ENCODE peak calls at places on chromosome 4, in four cellular contexts. One of them, this sample, is unnamed.

GRCh38 chr4:169037491-169037890 is 27.4 kb upstream of the CBR4 start:
- DNase-seq in ascending aorta: no peak
- DNase-seq in IMR-90: no peak
- DNase-seq in right atrium auricular region: no peak
- DNase-seq in this sample: no peak

GRCh38 chr4:76498550-76498949 is 63.5 kb downstream of the SHROOM3 start:
- DNase-seq in IMR-90: no peak
- DNase-seq in ascending aorta: no peak
- DNase-seq in right atrium auricular region: no peak
- DNase-seq in this sample: no peak

GRCh38 chr4:10007436-10007740 is 13.9 kb downstream of the SLC2A9 start:
- DNase-seq in IMR-90: no peak
- DNase-seq in right atrium auricular region: no peak
- DNase-seq in ascending aorta: no peak
- DNase-seq in this sample: no peak

GRCh38 chr4:80424225-80424581 is 88.7 kb downstream of the CFAP299 start:
- DNase-seq in ascending aorta: no peak
- DNase-seq in right atrium auricular region: no peak
- DNase-seq in IMR-90: peak; percentile 58
- DNase-seq in this sample: no peak

GRCh38 chr4:159141193-159141592 is 38.3 kb downstream of the RAPGEF2 start:
- DNase-seq in IMR-90: peak; percentile 79
- DNase-seq in ascending aorta: no peak
- DNase-seq in right atrium auricular region: no peak
- DNase-seq in this sample: no peak

GRCh38 chr4:124686279-124686678 is 26.3 kb downstream of the ANKRD50 start:
- DNase-seq in IMR-90: no peak
- DNase-seq in ascending aorta: no peak
- DNase-seq in right atrium auricular region: no peak
- DNase-seq in this sample: no peak

GRCh38 chr4:163681208-163681821 is 186.8 kb downstream of the TMA16 start:
- DNase-seq in IMR-90: peak; percentile 28
- DNase-seq in ascending aorta: no peak
- DNase-seq in right atrium auricular region: no peak
- DNase-seq in this sample: peak; percentile 42

GRCh38 chr4:83082777-83083176 is 31.8 kb downstream of the PLAC8 start:
- DNase-seq in ascending aorta: no peak
- DNase-seq in IMR-90: no peak
- DNase-seq in right atrium auricular region: no peak
- DNase-seq in this sample: peak; percentile 18

GRCh38 chr4:97370581-97370980 is 772.7 kb downstream of the STPG2 start:
- DNase-seq in IMR-90: no peak
- DNase-seq in ascending aorta: no peak
- DNase-seq in right atrium auricular region: no peak
- DNase-seq in this sample: peak; percentile 56

GRCh38 chr4:125689839-125690238 is 375.1 kb downstream of the FAT4 start:
- DNase-seq in right atrium auricular region: no peak
- DNase-seq in ascending aorta: no peak
- DNase-seq in IMR-90: no peak
- DNase-seq in this sample: no peak

GRCh38 chr4:19512086-19512485 is 739.6 kb upstream of the SLIT2 start:
- DNase-seq in right atrium auricular region: no peak
- DNase-seq in ascending aorta: no peak
- DNase-seq in IMR-90: no peak
- DNase-seq in this sample: no peak

GRCh38 chr4:167930171-167930570 is 162.2 kb upstream of the ANXA10 start:
- DNase-seq in IMR-90: no peak
- DNase-seq in right atrium auricular region: no peak
- DNase-seq in ascending aorta: no peak
- DNase-seq in this sample: peak; percentile 8

GRCh38 chr4:169345207-169345788 is 74.5 kb upstream of the SH3RF1 start:
- DNase-seq in right atrium auricular region: no peak
- DNase-seq in ascending aorta: no peak
- DNase-seq in IMR-90: peak; percentile 86
- DNase-seq in this sample: peak; percentile 89

GRCh38 chr4:169963998-169964397 is 62.2 kb downstream of the MFAP3L start:
- DNase-seq in right atrium auricular region: no peak
- DNase-seq in IMR-90: no peak
- DNase-seq in ascending aorta: no peak
- DNase-seq in this sample: no peak

GRCh38 chr4:108834787-108835384 is 72.0 kb upstream of the ETNPPL start:
- DNase-seq in IMR-90: peak; percentile 74
- DNase-seq in right atrium auricular region: no peak
- DNase-seq in ascending aorta: no peak
- DNase-seq in this sample: peak; percentile 67

GRCh38 chr4:5044341-5044740 is 6.9 kb upstream of the STK32B start:
- DNase-seq in ascending aorta: no peak
- DNase-seq in IMR-90: no peak
- DNase-seq in right atrium auricular region: peak; percentile 38
- DNase-seq in this sample: peak; percentile 50

GRCh38 chr4:15042529-15043167 is 40.4 kb downstream of the CPEB2 start:
- DNase-seq in right atrium auricular region: no peak
- DNase-seq in ascending aorta: no peak
- DNase-seq in IMR-90: no peak
- DNase-seq in this sample: peak; percentile 32

GRCh38 chr4:8642651-8643321 is 50.2 kb downstream of the CPZ start:
- DNase-seq in IMR-90: no peak
- DNase-seq in ascending aorta: no peak
- DNase-seq in right atrium auricular region: no peak
- DNase-seq in this sample: no peak

GRCh38 chr4:123622572-123622971 is 226.0 kb downstream of the SPRY1 start:
- DNase-seq in ascending aorta: no peak
- DNase-seq in right atrium auricular region: no peak
- DNase-seq in IMR-90: no peak
- DNase-seq in this sample: no peak

GRCh38 chr4:11632015-11632414 is 203.3 kb upstream of the HS3ST1 start:
- DNase-seq in ascending aorta: no peak
- DNase-seq in right atrium auricular region: no peak
- DNase-seq in IMR-90: no peak
- DNase-seq in this sample: peak; percentile 95

GRCh38 chr4:98469776-98470175 is 188.6 kb downstream of the TSPAN5 start:
- DNase-seq in right atrium auricular region: no peak
- DNase-seq in IMR-90: peak; percentile 21
- DNase-seq in ascending aorta: no peak
- DNase-seq in this sample: no peak

DNA sequence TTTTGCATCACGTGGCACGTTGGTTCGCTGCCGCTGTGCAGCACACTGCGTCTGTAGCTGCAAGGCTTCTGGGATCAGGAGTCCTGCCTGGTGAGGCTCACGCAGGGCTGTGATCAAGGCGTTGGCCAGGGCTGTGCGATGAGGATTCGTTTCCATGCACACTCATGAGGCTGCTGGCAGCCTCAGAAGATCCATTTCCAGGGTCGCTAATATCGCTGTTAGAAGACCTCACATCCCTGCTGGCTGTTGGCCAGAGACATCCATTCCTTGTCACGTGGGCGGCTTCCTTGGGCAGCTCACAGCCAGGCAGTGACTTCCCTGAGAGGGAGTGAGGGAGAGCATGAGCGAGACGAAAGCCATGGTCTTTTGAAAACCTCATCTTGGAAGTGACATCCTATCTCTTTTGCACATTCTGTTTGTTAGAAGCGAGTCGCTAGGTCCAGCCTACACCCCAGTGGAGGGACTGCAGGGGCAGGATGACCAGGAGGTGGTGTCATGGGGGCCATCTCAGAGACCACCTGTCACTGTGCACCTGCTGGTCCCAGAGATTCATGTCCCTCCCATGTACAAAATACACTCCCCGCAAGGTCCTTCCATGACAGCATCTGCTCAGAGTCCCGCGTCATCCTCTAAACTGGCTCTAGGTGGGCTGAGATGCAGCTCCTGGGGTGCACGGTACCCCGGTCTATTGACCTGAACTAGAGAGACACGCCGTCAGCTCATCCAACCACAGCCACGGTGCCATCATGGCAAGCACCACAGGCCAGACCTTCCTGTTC is 12.2 kb downstream of the RGS12 start:
- DNase-seq in right atrium auricular region: no peak
- DNase-seq in ascending aorta: no peak
- DNase-seq in IMR-90: peak; percentile 52
- DNase-seq in this sample: no peak
- H3K4me3 ChIP-seq in right atrium auricular region: peak overlapping the region; percentile 22
- H3K4me3 ChIP-seq in ascending aorta: peak overlapping the region; percentile 6
- H3K4me3 ChIP-seq in IMR-90: no peak overlapping the region
- H3K4me3 ChIP-seq in this sample: no peak overlapping the region

DNA sequence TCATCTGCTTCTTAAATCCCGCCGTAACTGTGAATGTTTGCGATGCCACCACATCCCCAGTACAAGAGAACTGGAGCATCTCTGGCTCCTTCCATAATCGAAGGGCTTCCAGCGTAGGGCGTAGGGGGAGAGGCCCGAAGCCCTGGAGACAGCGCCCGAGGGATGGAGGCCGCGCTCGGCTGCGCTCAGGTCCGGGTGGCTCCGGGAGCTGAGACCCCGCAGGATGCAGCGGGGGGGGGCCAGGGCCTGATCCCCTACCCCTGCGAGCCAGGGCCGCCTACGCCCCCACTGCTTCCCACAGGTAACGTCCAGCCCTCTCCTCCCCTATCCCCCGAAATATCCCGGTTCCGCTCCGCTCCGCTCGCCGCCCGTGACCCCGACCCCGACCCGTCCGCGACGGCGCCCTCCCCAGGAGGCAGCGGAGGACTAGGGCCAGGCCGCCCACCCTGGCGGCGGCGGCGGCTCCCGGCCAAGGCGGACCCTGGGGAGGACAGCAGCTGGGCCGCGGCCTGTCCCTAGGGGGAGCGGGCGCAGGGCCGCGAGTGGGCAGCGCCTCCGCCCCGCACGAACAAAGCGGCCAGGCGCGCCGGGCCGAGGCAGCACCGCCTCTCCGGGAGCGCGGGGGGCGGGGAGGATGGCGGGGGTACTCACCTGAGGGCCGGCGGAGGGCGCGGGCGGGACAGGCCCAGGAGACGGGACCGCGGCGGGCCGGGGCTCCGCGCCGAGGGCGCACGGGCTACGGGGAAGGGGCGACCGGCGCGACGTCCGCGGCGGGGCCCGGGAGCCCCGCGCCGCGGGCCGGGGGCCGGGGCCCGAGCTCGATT is 720 bp downstream of the WDFY3 start:
- DNase-seq in right atrium auricular region: no peak
- DNase-seq in ascending aorta: no peak
- DNase-seq in IMR-90: peak; percentile 17
- DNase-seq in this sample: peak; percentile 36
- H3K4me3 ChIP-seq in right atrium auricular region: peak overlapping the region; percentile 88
- H3K4me3 ChIP-seq in ascending aorta: peak overlapping the region; percentile 85
- H3K4me3 ChIP-seq in IMR-90: peak overlapping the region; percentile 73
- H3K4me3 ChIP-seq in this sample: peak overlapping the region; percentile 74

DNA sequence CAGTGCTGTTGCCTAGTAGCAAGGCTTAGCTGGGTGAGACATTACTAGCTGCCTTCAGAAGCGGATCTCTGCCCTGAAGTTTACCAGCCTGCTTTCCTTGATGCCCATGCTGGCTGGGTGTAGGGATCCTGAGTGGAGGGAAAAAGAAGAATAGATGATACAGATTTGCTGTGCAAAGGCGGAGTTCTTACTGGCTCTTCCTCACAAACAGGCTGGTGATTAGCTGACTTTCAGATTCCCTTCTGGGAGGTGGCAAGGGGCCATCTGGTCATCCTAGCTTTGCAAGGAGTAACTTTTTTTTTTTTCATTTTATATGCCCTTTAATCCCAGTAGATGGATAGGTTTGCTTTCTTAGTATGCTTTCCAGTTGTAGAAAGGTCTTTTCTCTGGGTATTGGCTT is 44.8 kb downstream of the SMARCA5 start:
- DNase-seq in right atrium auricular region: no peak
- DNase-seq in ascending aorta: no peak
- DNase-seq in IMR-90: no peak
- DNase-seq in this sample: no peak
- H3K4me3 ChIP-seq in right atrium auricular region: no peak overlapping the region
- H3K4me3 ChIP-seq in ascending aorta: peak overlapping the region; percentile 73
- H3K4me3 ChIP-seq in IMR-90: no peak overlapping the region
- H3K4me3 ChIP-seq in this sample: no peak overlapping the region

GRCh38 chr4:152661649-152662048 is 18.1 kb downstream of the TMEM154 start:
- DNase-seq in right atrium auricular region: no peak
- DNase-seq in ascending aorta: no peak
- DNase-seq in IMR-90: no peak
- DNase-seq in this sample: no peak

GRCh38 chr4:152659806-152660205 is 20.0 kb downstream of the TMEM154 start:
- DNase-seq in ascending aorta: no peak
- DNase-seq in right atrium auricular region: no peak
- DNase-seq in IMR-90: no peak
- DNase-seq in this sample: no peak

GRCh38 chr4:152663203-152664066 is 16.4 kb downstream of the TMEM154 start:
- DNase-seq in ascending aorta: no peak
- DNase-seq in IMR-90: no peak
- DNase-seq in right atrium auricular region: no peak
- DNase-seq in this sample: no peak

GRCh38 chr4:152657657-152658056 is 22.1 kb downstream of the TMEM154 start:
- DNase-seq in right atrium auricular region: no peak
- DNase-seq in ascending aorta: no peak
- DNase-seq in IMR-90: no peak
- DNase-seq in this sample: no peak

GRCh38 chr4:152660526-152660925 is 19.3 kb downstream of the TMEM154 start:
- DNase-seq in IMR-90: no peak
- DNase-seq in ascending aorta: no peak
- DNase-seq in right atrium auricular region: no peak
- DNase-seq in this sample: no peak
- H3K4me3 ChIP-seq in IMR-90: no peak overlapping the region
- H3K4me3 ChIP-seq in ascending aorta: no peak overlapping the region
- H3K4me3 ChIP-seq in right atrium auricular region: no peak overlapping the region
- H3K4me3 ChIP-seq in this sample: no peak overlapping the region

GRCh38 chr4:212438-213174 is 88.3 kb downstream of the ZNF718 start:
- DNase-seq in IMR-90: peak; percentile 71
- DNase-seq in ascending aorta: peak; percentile 40
- DNase-seq in right atrium auricular region: peak; percentile 87
- DNase-seq in this sample: peak; percentile 92
- H3K4me3 ChIP-seq in IMR-90: peak overlapping the region; percentile 77
- H3K4me3 ChIP-seq in ascending aorta: peak overlapping the region; percentile 68
- H3K4me3 ChIP-seq in right atrium auricular region: peak overlapping the region; percentile 80
- H3K4me3 ChIP-seq in this sample: peak overlapping the region; percentile 67

DNA sequence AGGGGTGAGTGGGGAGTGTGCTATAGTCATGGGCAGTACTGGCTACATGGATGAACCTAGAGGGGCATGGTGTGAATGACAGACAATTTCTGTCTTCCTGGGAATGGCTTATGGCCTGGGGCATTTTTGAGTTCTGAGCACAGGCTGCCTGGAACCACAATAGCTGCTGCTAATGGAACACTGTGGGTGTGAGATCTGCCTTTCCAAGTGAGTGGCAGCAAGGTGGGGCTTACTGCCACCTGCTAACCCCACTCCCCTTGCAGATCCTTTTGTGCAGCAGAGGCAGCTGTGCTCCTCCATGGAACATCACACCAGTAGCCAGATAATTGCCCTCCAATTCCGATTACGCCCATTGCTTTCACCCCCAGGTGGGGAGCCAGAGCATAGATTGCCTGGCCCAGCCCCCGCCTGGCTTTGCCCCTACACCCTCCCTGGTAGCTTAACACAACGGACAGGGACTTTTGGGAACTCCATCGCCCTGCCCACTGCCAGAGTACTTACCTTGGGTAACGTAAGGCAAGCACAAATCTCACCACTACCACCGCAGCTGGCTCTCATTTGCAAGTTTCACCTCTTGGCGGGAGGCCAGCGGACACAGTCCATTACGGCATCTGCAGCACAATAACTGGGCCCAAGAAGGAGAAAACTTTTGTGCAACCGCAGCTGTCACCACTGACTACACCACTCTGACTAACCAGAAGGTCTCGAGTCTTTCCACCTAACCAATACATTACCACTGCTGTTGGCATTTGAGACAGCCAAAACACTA is 421.2 kb upstream of the NWD2 start:
- DNase-seq in ascending aorta: no peak
- DNase-seq in IMR-90: no peak
- DNase-seq in right atrium auricular region: no peak
- DNase-seq in this sample: no peak
- H3K4me3 ChIP-seq in ascending aorta: no peak overlapping the region
- H3K4me3 ChIP-seq in IMR-90: no peak overlapping the region
- H3K4me3 ChIP-seq in right atrium auricular region: no peak overlapping the region
- H3K4me3 ChIP-seq in this sample: no peak overlapping the region

GRCh38 chr4:140861359-140862181 is 105.4 kb upstream of the TBC1D9 start:
- DNase-seq in ascending aorta: no peak
- DNase-seq in right atrium auricular region: peak; percentile 65
- DNase-seq in IMR-90: peak; percentile 91
- DNase-seq in this sample: peak; percentile 87
- H3K4me3 ChIP-seq in ascending aorta: no peak overlapping the region
- H3K4me3 ChIP-seq in right atrium auricular region: no peak overlapping the region
- H3K4me3 ChIP-seq in IMR-90: no peak overlapping the region
- H3K4me3 ChIP-seq in this sample: no peak overlapping the region